ENCODE peak calls at places on chromosomes 2 and 18, in seven cellular contexts. D, A, V, S, I, M and L are unnamed samples.
A peak's percentile ranks its signal among the peaks of the same experiment; 100 is the strongest.

GRCh38 chr2:206389164-206389563 is 54.2 kb upstream of the ADAM23 start:
- DNase-seq in V (no peak), D (no peak), I (no peak), S (no peak), A (no peak), M (no peak), L (no peak)

GRCh38 chr2:11559066-11559785 is 25.4 kb downstream of the GREB1 start:
- DNase-seq in M (no peak), D (no peak), A (no peak), V (peak; percentile 24), S (no peak), I (no peak), L (no peak)

GRCh38 chr2:239157269-239157668 is 243.6 kb downstream of the HDAC4 start:
- DNase-seq in A (no peak), M (no peak), D (no peak), V (peak; percentile 50), S (no peak), I (no peak), L (no peak)

GRCh38 chr2:7945080-7945479 is 736.8 kb upstream of the ID2 start:
- DNase-seq in S (no peak), V (no peak), A (no peak), I (no peak), M (no peak), D (no peak), L (no peak)

GRCh38 chr2:69616755-69617154 is 26.8 kb downstream of the AAK1 start:
- DNase-seq in I (peak; percentile 38), D (no peak), M (no peak), V (peak; percentile 77), S (no peak), A (no peak), L (no peak)

GRCh38 chr2:240851078-240851861 is 17.4 kb upstream of the AGXT start:
- DNase-seq in M (peak; percentile 91), D (peak; percentile 62), I (peak; percentile 85), A (peak; percentile 68), V (peak; percentile 94), S (no peak), L (peak; percentile 87)

GRCh38 chr18:3451989-3452749 is 2.2 kb downstream of the TGIF1 start:
- DNase-seq in I (peak; percentile 30), A (no peak), S (no peak), V (peak; percentile 76), M (no peak), D (peak; percentile 22), L (peak; percentile 71)

GRCh38 chr18:75210274-75211001 is at the start of gene TSHZ1:
- DNase-seq in I (peak; percentile 53), S (peak; percentile 76), D (peak; percentile 61), A (peak; percentile 83), V (peak; percentile 80), M (peak; percentile 80), L (peak; percentile 88)

GRCh38 chr18:49041677-49042570 is 91.2 kb upstream of the SMAD7 start:
- DNase-seq in V (peak; percentile 74), S (no peak), D (no peak), I (peak; percentile 47), M (no peak), A (no peak), L (peak; percentile 57)

GRCh38 chr2:223494987-223495386 is 107.2 kb downstream of the SCG2 start:
- DNase-seq in I (no peak), D (no peak), M (no peak), A (no peak), V (no peak), S (no peak), L (no peak)

GRCh38 chr2:36403675-36404230 is 48.2 kb downstream of the CRIM1 start:
- DNase-seq in S (peak; percentile 76), D (no peak), A (no peak), M (peak; percentile 24), I (no peak), V (no peak), L (no peak)

GRCh38 chr2:171564463-171564862 is 42.2 kb downstream of the CYBRD1 start:
- DNase-seq in S (no peak), I (no peak), D (no peak), V (no peak), M (no peak), A (no peak), L (peak; percentile 16)

GRCh38 chr2:66578067-66578852 is 143.3 kb downstream of the MEIS1 start:
- DNase-seq in D (no peak), M (peak; percentile 42), I (no peak), V (no peak), S (no peak), A (no peak), L (peak; percentile 24)

GRCh38 chr2:177038772-177039484 is 173.7 kb upstream of the HNRNPA3 start:
- DNase-seq in M (no peak), I (no peak), D (no peak), S (no peak), V (no peak), A (no peak), L (peak; percentile 28)

GRCh38 chr18:58990720-58991119 is 126.0 kb downstream of the ZNF532 start:
- DNase-seq in S (no peak), D (no peak), V (no peak), M (no peak), I (no peak), A (no peak), L (no peak)

GRCh38 chr2:129757915-129758421 is 221.5 kb upstream of the RAB6C start:
- DNase-seq in I (no peak), A (no peak), V (no peak), S (no peak), D (no peak), M (no peak), L (no peak)

GRCh38 chr2:68774569-68775271 is 40.1 kb downstream of the ARHGAP25 start:
- DNase-seq in S (no peak), M (no peak), A (no peak), I (peak; percentile 59), D (peak; percentile 92), V (peak; percentile 85), L (no peak)

GRCh38 chr2:236577481-236578410 is 8.1 kb downstream of the ACKR3 start:
- DNase-seq in M (no peak), S (no peak), A (no peak), D (no peak), I (no peak), V (no peak), L (no peak)

GRCh38 chr2:41989503-41990180 is 58.2 kb upstream of the PKDCC start:
- DNase-seq in V (no peak), D (no peak), I (no peak), S (no peak), A (no peak), M (no peak), L (no peak)

GRCh38 chr2:231245253-231246094 is 47.0 kb downstream of the ARMC9 start:
- DNase-seq in D (peak; percentile 29), V (no peak), S (no peak), A (no peak), I (no peak), M (no peak), L (no peak)

GRCh38 chr18:36157441-36157840 is 27.7 kb downstream of the ELP2 start:
- DNase-seq in S (no peak), V (no peak), I (no peak), M (no peak), A (no peak), D (no peak), L (no peak)

GRCh38 chr2:216679658-216680024 is 15.7 kb downstream of the IGFBP5 start:
- DNase-seq in I (no peak), V (no peak), S (no peak), A (no peak), D (no peak), M (no peak), L (no peak)

GRCh38 chr2:219308142-219309093 is 783 bp downstream of the PTPRN start:
- DNase-seq in S (no peak), I (peak; percentile 64), A (no peak), M (peak; percentile 87), V (peak; percentile 85), D (peak; percentile 47), L (peak; percentile 88)

GRCh38 chr2:113274427-113274826 is 4.3 kb downstream of the PAX8 start:
- DNase-seq in D (no peak), A (no peak), S (no peak), V (no peak), M (no peak), I (no peak), L (no peak)

GRCh38 chr2:236180831-236181453 is 12.8 kb upstream of the GBX2 start:
- DNase-seq in M (peak; percentile 80), S (no peak), V (no peak), A (peak; percentile 68), I (no peak), D (no peak), L (peak; percentile 80)

GRCh38 chr2:11477994-11478393 is 12.0 kb upstream of the E2F6 start:
- DNase-seq in S (peak; percentile 23), M (peak; percentile 70), V (peak; percentile 94), A (peak; percentile 94), I (peak; percentile 81), D (peak; percentile 67), L (peak; percentile 94)